ENCODE peak calls at places on chromosomes 12 and 14, in seven cellular contexts. One of them, this sample, is unnamed.
A peak's percentile ranks its signal among the peaks of the same experiment; 100 is the strongest.

GRCh38 chr12:72346331-72346944 is 74.3 kb downstream of the TRHDE start:
- DNase-seq in tibial artery: no peak
- DNase-seq in effector memory CD4-positive, alpha-beta T cell: no peak
- DNase-seq in testis: peak; percentile 86
- DNase-seq in neural progenitor cell: peak; percentile 91
- DNase-seq in transverse colon: peak; percentile 50
- DNase-seq in CD4-positive, alpha-beta memory T cell: peak; percentile 6
- DNase-seq in this sample: peak; percentile 37

GRCh38 chr12:8011331-8011730 is 21.2 kb upstream of the FOXJ2 start:
- DNase-seq in effector memory CD4-positive, alpha-beta T cell: no peak
- DNase-seq in tibial artery: no peak
- DNase-seq in neural progenitor cell: no peak
- DNase-seq in CD4-positive, alpha-beta memory T cell: no peak
- DNase-seq in testis: no peak
- DNase-seq in transverse colon: no peak
- DNase-seq in this sample: no peak

GRCh38 chr12:98492580-98493140 is 22.7 kb upstream of the TMPO start:
- DNase-seq in testis: no peak
- DNase-seq in effector memory CD4-positive, alpha-beta T cell: no peak
- DNase-seq in transverse colon: no peak
- DNase-seq in tibial artery: no peak
- DNase-seq in neural progenitor cell: peak; percentile 50
- DNase-seq in CD4-positive, alpha-beta memory T cell: no peak
- DNase-seq in this sample: no peak

GRCh38 chr14:34981743-34982420 is 910 bp upstream of the SRP54 start:
- DNase-seq in transverse colon: peak; percentile 35
- DNase-seq in effector memory CD4-positive, alpha-beta T cell: peak; percentile 24
- DNase-seq in neural progenitor cell: peak; percentile 64
- DNase-seq in testis: peak; percentile 32
- DNase-seq in tibial artery: no peak
- DNase-seq in CD4-positive, alpha-beta memory T cell: no peak
- DNase-seq in this sample: peak; percentile 12

GRCh38 chr12:119444462-119445044 is 110.0 kb downstream of the CCDC60 start:
- DNase-seq in tibial artery: no peak
- DNase-seq in neural progenitor cell: peak; percentile 76
- DNase-seq in testis: peak; percentile 82
- DNase-seq in transverse colon: peak; percentile 27
- DNase-seq in effector memory CD4-positive, alpha-beta T cell: peak; percentile 6
- DNase-seq in CD4-positive, alpha-beta memory T cell: peak; percentile 8
- DNase-seq in this sample: no peak

GRCh38 chr12:3195859-3196483 is 118.8 kb downstream of the TSPAN9 start:
- DNase-seq in testis: no peak
- DNase-seq in CD4-positive, alpha-beta memory T cell: no peak
- DNase-seq in transverse colon: no peak
- DNase-seq in effector memory CD4-positive, alpha-beta T cell: no peak
- DNase-seq in tibial artery: no peak
- DNase-seq in neural progenitor cell: no peak
- DNase-seq in this sample: no peak

GRCh38 chr12:98227162-98227561 is 288.2 kb upstream of the TMPO start:
- DNase-seq in CD4-positive, alpha-beta memory T cell: no peak
- DNase-seq in testis: peak; percentile 24
- DNase-seq in effector memory CD4-positive, alpha-beta T cell: no peak
- DNase-seq in tibial artery: no peak
- DNase-seq in neural progenitor cell: peak; percentile 10
- DNase-seq in transverse colon: no peak
- DNase-seq in this sample: no peak

GRCh38 chr14:20820063-20820904 is 17.6 kb upstream of the RNASE1 start:
- DNase-seq in neural progenitor cell: peak; percentile 77
- DNase-seq in effector memory CD4-positive, alpha-beta T cell: no peak
- DNase-seq in CD4-positive, alpha-beta memory T cell: no peak
- DNase-seq in tibial artery: no peak
- DNase-seq in transverse colon: peak; percentile 18
- DNase-seq in testis: no peak
- DNase-seq in this sample: no peak

GRCh38 chr12:67442896-67443295 is 173.7 kb downstream of the CAND1 start:
- DNase-seq in CD4-positive, alpha-beta memory T cell: no peak
- DNase-seq in testis: peak; percentile 22
- DNase-seq in transverse colon: no peak
- DNase-seq in effector memory CD4-positive, alpha-beta T cell: no peak
- DNase-seq in tibial artery: no peak
- DNase-seq in neural progenitor cell: no peak
- DNase-seq in this sample: no peak

GRCh38 chr12:109987615-109988014 is 8.6 kb downstream of the GIT2 start:
- DNase-seq in tibial artery: no peak
- DNase-seq in effector memory CD4-positive, alpha-beta T cell: no peak
- DNase-seq in transverse colon: no peak
- DNase-seq in CD4-positive, alpha-beta memory T cell: no peak
- DNase-seq in testis: no peak
- DNase-seq in neural progenitor cell: no peak
- DNase-seq in this sample: no peak
- H3K36me3 ChIP-seq in tibial artery: peaks cover 86% of the 10 kb centered on the region
- H3K36me3 ChIP-seq in effector memory CD4-positive, alpha-beta T cell: peaks cover 64% of the 10 kb centered on the region
- H3K36me3 ChIP-seq in transverse colon: no peaks in the 10 kb centered on the region
- H3K36me3 ChIP-seq in CD4-positive, alpha-beta memory T cell: peaks cover 63% of the 10 kb centered on the region
- H3K36me3 ChIP-seq in testis: no peaks in the 10 kb centered on the region
- H3K36me3 ChIP-seq in neural progenitor cell: peaks cover 3% of the 10 kb centered on the region
- H3K36me3 ChIP-seq in this sample: peaks cover 49% of the 10 kb centered on the region

GRCh38 chr12:131796411-131796736 is 31.8 kb upstream of the MMP17 start:
- DNase-seq in CD4-positive, alpha-beta memory T cell: no peak
- DNase-seq in transverse colon: no peak
- DNase-seq in testis: no peak
- DNase-seq in tibial artery: no peak
- DNase-seq in effector memory CD4-positive, alpha-beta T cell: no peak
- DNase-seq in neural progenitor cell: no peak
- DNase-seq in this sample: no peak
- H3K36me3 ChIP-seq in CD4-positive, alpha-beta memory T cell: peaks cover 54% of the 10 kb centered on the region
- H3K36me3 ChIP-seq in transverse colon: no peaks in the 10 kb centered on the region
- H3K36me3 ChIP-seq in testis: no peaks in the 10 kb centered on the region
- H3K36me3 ChIP-seq in tibial artery: peaks cover 97% of the 10 kb centered on the region
- H3K36me3 ChIP-seq in effector memory CD4-positive, alpha-beta T cell: peaks cover 68% of the 10 kb centered on the region
- H3K36me3 ChIP-seq in neural progenitor cell: no peaks in the 10 kb centered on the region
- H3K36me3 ChIP-seq in this sample: peaks cover 16% of the 10 kb centered on the region

GRCh38 chr12:5503371-5503770 is 71.5 kb downstream of the NTF3 start:
- DNase-seq in tibial artery: no peak
- DNase-seq in effector memory CD4-positive, alpha-beta T cell: no peak
- DNase-seq in CD4-positive, alpha-beta memory T cell: no peak
- DNase-seq in neural progenitor cell: no peak
- DNase-seq in transverse colon: no peak
- DNase-seq in testis: no peak
- DNase-seq in this sample: no peak
- H3K36me3 ChIP-seq in tibial artery: no peaks in the 10 kb centered on the region
- H3K36me3 ChIP-seq in effector memory CD4-positive, alpha-beta T cell: no peaks in the 10 kb centered on the region
- H3K36me3 ChIP-seq in CD4-positive, alpha-beta memory T cell: no peaks in the 10 kb centered on the region
- H3K36me3 ChIP-seq in neural progenitor cell: no peaks in the 10 kb centered on the region
- H3K36me3 ChIP-seq in transverse colon: no peaks in the 10 kb centered on the region
- H3K36me3 ChIP-seq in testis: no peaks in the 10 kb centered on the region
- H3K36me3 ChIP-seq in this sample: no peaks in the 10 kb centered on the region

GRCh38 chr14:90000935-90001334 is 45.2 kb downstream of the TDP1 start:
- DNase-seq in testis: no peak
- DNase-seq in transverse colon: no peak
- DNase-seq in neural progenitor cell: no peak
- DNase-seq in effector memory CD4-positive, alpha-beta T cell: no peak
- DNase-seq in tibial artery: no peak
- DNase-seq in CD4-positive, alpha-beta memory T cell: no peak
- DNase-seq in this sample: no peak

GRCh38 chr14:89992273-89992672 is 36.5 kb downstream of the TDP1 start:
- DNase-seq in tibial artery: no peak
- DNase-seq in testis: no peak
- DNase-seq in CD4-positive, alpha-beta memory T cell: no peak
- DNase-seq in transverse colon: no peak
- DNase-seq in effector memory CD4-positive, alpha-beta T cell: no peak
- DNase-seq in neural progenitor cell: no peak
- DNase-seq in this sample: no peak

GRCh38 chr14:89996963-89997362 is 41.2 kb downstream of the TDP1 start:
- DNase-seq in CD4-positive, alpha-beta memory T cell: no peak
- DNase-seq in tibial artery: no peak
- DNase-seq in transverse colon: no peak
- DNase-seq in effector memory CD4-positive, alpha-beta T cell: no peak
- DNase-seq in neural progenitor cell: no peak
- DNase-seq in testis: no peak
- DNase-seq in this sample: no peak
- H3K36me3 ChIP-seq in CD4-positive, alpha-beta memory T cell: peaks cover 53% of the 10 kb centered on the region
- H3K36me3 ChIP-seq in tibial artery: peaks cover 56% of the 10 kb centered on the region
- H3K36me3 ChIP-seq in transverse colon: no peaks in the 10 kb centered on the region
- H3K36me3 ChIP-seq in effector memory CD4-positive, alpha-beta T cell: peaks cover 47% of the 10 kb centered on the region
- H3K36me3 ChIP-seq in neural progenitor cell: peaks cover 27% of the 10 kb centered on the region
- H3K36me3 ChIP-seq in testis: no peaks in the 10 kb centered on the region
- H3K36me3 ChIP-seq in this sample: peaks cover 18% of the 10 kb centered on the region

GRCh38 chr12:46360370-46360769 is 12.2 kb downstream of the SLC38A2 start:
- DNase-seq in effector memory CD4-positive, alpha-beta T cell: no peak
- DNase-seq in tibial artery: no peak
- DNase-seq in testis: no peak
- DNase-seq in transverse colon: no peak
- DNase-seq in neural progenitor cell: no peak
- DNase-seq in CD4-positive, alpha-beta memory T cell: no peak
- DNase-seq in this sample: no peak
- H3K36me3 ChIP-seq in effector memory CD4-positive, alpha-beta T cell: peaks cover 66% of the 10 kb centered on the region
- H3K36me3 ChIP-seq in tibial artery: peaks cover 68% of the 10 kb centered on the region
- H3K36me3 ChIP-seq in testis: no peaks in the 10 kb centered on the region
- H3K36me3 ChIP-seq in transverse colon: no peaks in the 10 kb centered on the region
- H3K36me3 ChIP-seq in neural progenitor cell: peaks cover 55% of the 10 kb centered on the region
- H3K36me3 ChIP-seq in CD4-positive, alpha-beta memory T cell: peaks cover 58% of the 10 kb centered on the region
- H3K36me3 ChIP-seq in this sample: peaks cover 59% of the 10 kb centered on the region

GRCh38 chr14:41446008-41446407 is 160.7 kb upstream of the LRFN5 start:
- DNase-seq in testis: no peak
- DNase-seq in effector memory CD4-positive, alpha-beta T cell: no peak
- DNase-seq in CD4-positive, alpha-beta memory T cell: no peak
- DNase-seq in neural progenitor cell: no peak
- DNase-seq in transverse colon: no peak
- DNase-seq in tibial artery: no peak
- DNase-seq in this sample: no peak
- H3K36me3 ChIP-seq in testis: no peaks in the 10 kb centered on the region
- H3K36me3 ChIP-seq in effector memory CD4-positive, alpha-beta T cell: no peaks in the 10 kb centered on the region
- H3K36me3 ChIP-seq in CD4-positive, alpha-beta memory T cell: no peaks in the 10 kb centered on the region
- H3K36me3 ChIP-seq in neural progenitor cell: no peaks in the 10 kb centered on the region
- H3K36me3 ChIP-seq in transverse colon: no peaks in the 10 kb centered on the region
- H3K36me3 ChIP-seq in tibial artery: no peaks in the 10 kb centered on the region
- H3K36me3 ChIP-seq in this sample: no peaks in the 10 kb centered on the region

GRCh38 chr12:131908082-131908715 is 13.8 kb downstream of the ULK1 start:
- DNase-seq in effector memory CD4-positive, alpha-beta T cell: no peak
- DNase-seq in tibial artery: no peak
- DNase-seq in CD4-positive, alpha-beta memory T cell: no peak
- DNase-seq in neural progenitor cell: no peak
- DNase-seq in testis: no peak
- DNase-seq in transverse colon: no peak
- DNase-seq in this sample: no peak
- H3K36me3 ChIP-seq in effector memory CD4-positive, alpha-beta T cell: peaks cover 34% of the 10 kb centered on the region
- H3K36me3 ChIP-seq in tibial artery: peaks cover 84% of the 10 kb centered on the region
- H3K36me3 ChIP-seq in CD4-positive, alpha-beta memory T cell: peaks cover 25% of the 10 kb centered on the region
- H3K36me3 ChIP-seq in neural progenitor cell: no peaks in the 10 kb centered on the region
- H3K36me3 ChIP-seq in testis: no peaks in the 10 kb centered on the region
- H3K36me3 ChIP-seq in transverse colon: no peaks in the 10 kb centered on the region
- H3K36me3 ChIP-seq in this sample: peaks cover 5% of the 10 kb centered on the region

DNA sequence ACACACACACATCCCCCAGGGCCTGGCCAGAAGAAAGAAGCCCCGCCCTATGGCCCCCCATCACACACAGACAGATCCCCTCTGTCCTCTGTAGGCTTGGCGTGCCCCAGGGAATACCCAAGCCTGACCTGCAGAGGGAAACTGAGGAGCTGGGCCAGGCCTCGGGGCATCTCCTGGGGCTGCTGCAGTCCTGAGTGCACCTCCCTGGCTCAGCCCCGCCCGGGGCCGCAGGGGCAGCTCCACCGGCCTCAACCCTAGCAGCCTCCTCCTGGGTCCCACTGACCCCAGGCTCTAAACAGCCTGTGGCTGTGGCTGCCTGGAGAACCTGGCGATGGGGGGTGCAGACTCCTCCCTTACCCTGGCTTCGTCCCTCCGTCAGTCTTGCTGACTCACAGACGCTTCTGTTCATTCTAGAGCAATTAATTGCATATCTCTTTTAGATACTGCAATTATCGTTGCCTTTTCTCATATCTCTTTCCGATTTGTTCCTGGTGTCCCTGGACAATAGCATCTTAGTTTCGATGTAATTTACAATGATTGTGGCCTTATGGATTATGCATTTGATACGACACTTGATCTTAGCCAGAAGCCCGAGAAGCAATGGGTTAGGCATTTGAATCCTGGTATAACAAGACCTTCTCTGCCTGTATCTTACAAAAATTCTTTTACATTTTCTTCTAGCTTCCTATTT is 45.8 kb upstream of the EIF5 start:
- DNase-seq in neural progenitor cell: no peak
- DNase-seq in tibial artery: no peak
- DNase-seq in testis: no peak
- DNase-seq in CD4-positive, alpha-beta memory T cell: no peak
- DNase-seq in effector memory CD4-positive, alpha-beta T cell: no peak
- DNase-seq in transverse colon: no peak
- DNase-seq in this sample: no peak
- H3K36me3 ChIP-seq in neural progenitor cell: no peaks in the 10 kb centered on the region
- H3K36me3 ChIP-seq in tibial artery: no peaks in the 10 kb centered on the region
- H3K36me3 ChIP-seq in testis: no peaks in the 10 kb centered on the region
- H3K36me3 ChIP-seq in CD4-positive, alpha-beta memory T cell: no peaks in the 10 kb centered on the region
- H3K36me3 ChIP-seq in effector memory CD4-positive, alpha-beta T cell: no peaks in the 10 kb centered on the region
- H3K36me3 ChIP-seq in transverse colon: no peaks in the 10 kb centered on the region
- H3K36me3 ChIP-seq in this sample: no peaks in the 10 kb centered on the region

GRCh38 chr14:102201776-102202175 is 62.1 kb downstream of the WDR20 start:
- DNase-seq in neural progenitor cell: no peak
- DNase-seq in tibial artery: no peak
- DNase-seq in testis: no peak
- DNase-seq in CD4-positive, alpha-beta memory T cell: no peak
- DNase-seq in effector memory CD4-positive, alpha-beta T cell: no peak
- DNase-seq in transverse colon: no peak
- DNase-seq in this sample: no peak

GRCh38 chr14:102202944-102203343 is 63.2 kb downstream of the WDR20 start:
- DNase-seq in tibial artery: no peak
- DNase-seq in testis: no peak
- DNase-seq in transverse colon: no peak
- DNase-seq in effector memory CD4-positive, alpha-beta T cell: no peak
- DNase-seq in neural progenitor cell: no peak
- DNase-seq in CD4-positive, alpha-beta memory T cell: no peak
- DNase-seq in this sample: no peak

GRCh38 chr14:102200690-102201368 is 61.1 kb downstream of the WDR20 start:
- DNase-seq in neural progenitor cell: no peak
- DNase-seq in testis: no peak
- DNase-seq in transverse colon: no peak
- DNase-seq in tibial artery: no peak
- DNase-seq in CD4-positive, alpha-beta memory T cell: peak; percentile 32
- DNase-seq in effector memory CD4-positive, alpha-beta T cell: no peak
- DNase-seq in this sample: peak; percentile 30

GRCh38 chr14:102203382-102203781 is 63.7 kb downstream of the WDR20 start:
- DNase-seq in tibial artery: no peak
- DNase-seq in neural progenitor cell: no peak
- DNase-seq in testis: no peak
- DNase-seq in effector memory CD4-positive, alpha-beta T cell: no peak
- DNase-seq in transverse colon: no peak
- DNase-seq in CD4-positive, alpha-beta memory T cell: no peak
- DNase-seq in this sample: no peak

DNA sequence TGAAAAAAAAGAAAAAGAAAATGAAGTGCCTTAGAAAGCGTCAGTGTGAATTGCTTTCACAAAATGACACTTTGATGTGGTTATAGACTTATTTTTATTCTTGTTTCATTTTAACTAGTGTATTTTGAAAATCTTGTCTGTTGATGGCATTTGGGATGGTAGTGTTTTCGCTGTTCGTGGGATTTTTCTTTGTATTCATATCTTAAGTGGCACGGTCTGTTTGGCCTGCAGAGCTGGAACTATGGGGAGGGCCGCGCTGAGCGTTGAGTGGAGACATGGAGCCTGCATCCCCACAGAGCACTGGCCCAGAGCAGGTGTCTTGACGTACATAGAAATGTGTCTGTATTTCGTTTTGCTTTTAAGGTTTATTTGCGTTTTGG is 61.7 kb downstream of the WDR20 start:
- DNase-seq in testis: no peak
- DNase-seq in CD4-positive, alpha-beta memory T cell: peak; percentile 26
- DNase-seq in effector memory CD4-positive, alpha-beta T cell: no peak
- DNase-seq in transverse colon: no peak
- DNase-seq in tibial artery: no peak
- DNase-seq in neural progenitor cell: no peak
- DNase-seq in this sample: no peak
- H3K36me3 ChIP-seq in testis: no peaks in the 10 kb centered on the region
- H3K36me3 ChIP-seq in CD4-positive, alpha-beta memory T cell: peaks cover 34% of the 10 kb centered on the region
- H3K36me3 ChIP-seq in effector memory CD4-positive, alpha-beta T cell: peaks cover 19% of the 10 kb centered on the region
- H3K36me3 ChIP-seq in transverse colon: no peaks in the 10 kb centered on the region
- H3K36me3 ChIP-seq in tibial artery: peaks cover 86% of the 10 kb centered on the region
- H3K36me3 ChIP-seq in neural progenitor cell: no peaks in the 10 kb centered on the region
- H3K36me3 ChIP-seq in this sample: peaks cover 4% of the 10 kb centered on the region

This sample was measured in CD8-positive, alpha-beta memory T cell.